ENCODE peak calls at places on chromosome 16, in nine cellular contexts. One of them, this sample, is unnamed. For H3K27me3, the result is how much of the 10 kb centered on the place peaks cover.

GRCh38 chr16:31382485-31383161 is 10.5 kb upstream of the ITGAD start:
- DNase-seq in mesendoderm: peak
- DNase-seq in Panc1: peak
- DNase-seq in upper lobe of left lung: peak
- DNase-seq in Peyer's patch: peak
- DNase-seq in SK-N-SH: peak
- DNase-seq in neural progenitor cell: peak
- DNase-seq in IMR-90: peak
- DNase-seq in tibial nerve: no peak
- DNase-seq in this sample: peak

GRCh38 chr16:27404163-27404823 is 2.3 kb downstream of the IL21R start:
- DNase-seq in mesendoderm: no peak
- DNase-seq in Panc1: no peak
- DNase-seq in upper lobe of left lung: no peak
- DNase-seq in Peyer's patch: no peak
- DNase-seq in SK-N-SH: no peak
- DNase-seq in neural progenitor cell: no peak
- DNase-seq in IMR-90: no peak
- DNase-seq in tibial nerve: no peak
- DNase-seq in this sample: peak

GRCh38 chr16:46947900-46948547 is 25.4 kb downstream of the DNAJA2 start:
- DNase-seq in mesendoderm: peak
- DNase-seq in Panc1: no peak
- DNase-seq in upper lobe of left lung: no peak
- DNase-seq in Peyer's patch: no peak
- DNase-seq in SK-N-SH: peak
- DNase-seq in neural progenitor cell: peak
- DNase-seq in IMR-90: peak
- DNase-seq in tibial nerve: no peak
- DNase-seq in this sample: no peak

GRCh38 chr16:28264656-28265055 is 27.7 kb upstream of the SBK1 start:
- DNase-seq in mesendoderm: no peak
- DNase-seq in Panc1: no peak
- DNase-seq in upper lobe of left lung: peak
- DNase-seq in Peyer's patch: no peak
- DNase-seq in SK-N-SH: no peak
- DNase-seq in neural progenitor cell: no peak
- DNase-seq in IMR-90: peak
- DNase-seq in tibial nerve: no peak
- DNase-seq in this sample: no peak

GRCh38 chr16:69761983-69762842 is at the start of gene WWP2:
- DNase-seq in mesendoderm: peak
- DNase-seq in Panc1: peak
- DNase-seq in upper lobe of left lung: peak
- DNase-seq in Peyer's patch: peak
- DNase-seq in SK-N-SH: peak
- DNase-seq in neural progenitor cell: peak
- DNase-seq in IMR-90: peak
- DNase-seq in tibial nerve: peak
- DNase-seq in this sample: peak

GRCh38 chr16:50195276-50195675 is 42.2 kb downstream of the TENT4B start:
- DNase-seq in mesendoderm: no peak
- DNase-seq in Panc1: no peak
- DNase-seq in upper lobe of left lung: no peak
- DNase-seq in Peyer's patch: no peak
- DNase-seq in SK-N-SH: no peak
- DNase-seq in neural progenitor cell: no peak
- DNase-seq in IMR-90: peak
- DNase-seq in tibial nerve: no peak
- DNase-seq in this sample: no peak

GRCh38 chr16:81765111-81765919 is 13.8 kb upstream of the PLCG2 start:
- DNase-seq in mesendoderm: no peak
- DNase-seq in Panc1: no peak
- DNase-seq in upper lobe of left lung: no peak
- DNase-seq in Peyer's patch: no peak
- DNase-seq in SK-N-SH: no peak
- DNase-seq in neural progenitor cell: no peak
- DNase-seq in IMR-90: no peak
- DNase-seq in tibial nerve: no peak
- DNase-seq in this sample: no peak

GRCh38 chr16:47887496-47887895 is 268.3 kb downstream of the ABCC12 start:
- DNase-seq in mesendoderm: peak
- DNase-seq in Panc1: no peak
- DNase-seq in upper lobe of left lung: no peak
- DNase-seq in Peyer's patch: no peak
- DNase-seq in SK-N-SH: no peak
- DNase-seq in neural progenitor cell: peak
- DNase-seq in IMR-90: peak
- DNase-seq in tibial nerve: no peak
- DNase-seq in this sample: no peak

GRCh38 chr16:85570735-85571562 is 42.2 kb upstream of the GSE1 start:
- DNase-seq in mesendoderm: no peak
- DNase-seq in Panc1: no peak
- DNase-seq in upper lobe of left lung: peak
- DNase-seq in Peyer's patch: no peak
- DNase-seq in SK-N-SH: no peak
- DNase-seq in neural progenitor cell: no peak
- DNase-seq in IMR-90: no peak
- DNase-seq in tibial nerve: no peak
- DNase-seq in this sample: peak

GRCh38 chr16:66441586-66442375 is 14.7 kb downstream of the BEAN1 start:
- DNase-seq in mesendoderm: no peak
- DNase-seq in Panc1: no peak
- DNase-seq in upper lobe of left lung: no peak
- DNase-seq in Peyer's patch: no peak
- DNase-seq in SK-N-SH: no peak
- DNase-seq in neural progenitor cell: no peak
- DNase-seq in IMR-90: peak
- DNase-seq in tibial nerve: no peak
- DNase-seq in this sample: no peak

GRCh38 chr16:77732241-77732946 is 10.1 kb downstream of the NUDT7 start:
- DNase-seq in mesendoderm: no peak
- DNase-seq in Panc1: no peak
- DNase-seq in upper lobe of left lung: no peak
- DNase-seq in Peyer's patch: no peak
- DNase-seq in SK-N-SH: no peak
- DNase-seq in neural progenitor cell: no peak
- DNase-seq in IMR-90: peak
- DNase-seq in tibial nerve: no peak
- DNase-seq in this sample: no peak

GRCh38 chr16:50467943-50468748 is 80.0 kb upstream of the NKD1 start:
- DNase-seq in mesendoderm: peak
- DNase-seq in Panc1: no peak
- DNase-seq in upper lobe of left lung: peak
- DNase-seq in Peyer's patch: no peak
- DNase-seq in SK-N-SH: peak
- DNase-seq in neural progenitor cell: peak
- DNase-seq in IMR-90: no peak
- DNase-seq in tibial nerve: no peak
- DNase-seq in this sample: peak

GRCh38 chr16:8869212-8869987 is 594 bp upstream of the CARHSP1 start:
- DNase-seq in mesendoderm: peak
- DNase-seq in Panc1: no peak
- DNase-seq in upper lobe of left lung: no peak
- DNase-seq in Peyer's patch: no peak
- DNase-seq in SK-N-SH: peak
- DNase-seq in neural progenitor cell: peak
- DNase-seq in IMR-90: no peak
- DNase-seq in tibial nerve: no peak
- DNase-seq in this sample: no peak

GRCh38 chr16:17026600-17027242 is 444.0 kb downstream of the XYLT1 start:
- DNase-seq in mesendoderm: no peak
- DNase-seq in Panc1: no peak
- DNase-seq in upper lobe of left lung: no peak
- DNase-seq in Peyer's patch: no peak
- DNase-seq in SK-N-SH: no peak
- DNase-seq in neural progenitor cell: no peak
- DNase-seq in IMR-90: no peak
- DNase-seq in tibial nerve: no peak
- DNase-seq in this sample: peak

GRCh38 chr16:51125992-51126391 is 25.1 kb downstream of the SALL1 start:
- DNase-seq in mesendoderm: peak
- DNase-seq in Panc1: no peak
- DNase-seq in upper lobe of left lung: no peak
- DNase-seq in Peyer's patch: no peak
- DNase-seq in SK-N-SH: no peak
- DNase-seq in neural progenitor cell: no peak
- DNase-seq in IMR-90: no peak
- DNase-seq in tibial nerve: no peak
- DNase-seq in this sample: no peak

GRCh38 chr16:15035163-15035729 is 20.6 kb downstream of the NTAN1 start:
- DNase-seq in mesendoderm: no peak
- DNase-seq in Panc1: no peak
- DNase-seq in upper lobe of left lung: no peak
- DNase-seq in Peyer's patch: no peak
- DNase-seq in SK-N-SH: no peak
- DNase-seq in neural progenitor cell: no peak
- DNase-seq in IMR-90: no peak
- DNase-seq in tibial nerve: no peak
- DNase-seq in this sample: no peak

GRCh38 chr16:81140930-81141780 is 45.0 kb upstream of the GCSH start:
- DNase-seq in mesendoderm: peak
- DNase-seq in Panc1: no peak
- DNase-seq in upper lobe of left lung: no peak
- DNase-seq in Peyer's patch: no peak
- DNase-seq in SK-N-SH: no peak
- DNase-seq in neural progenitor cell: peak
- DNase-seq in IMR-90: no peak
- DNase-seq in tibial nerve: no peak
- DNase-seq in this sample: no peak

GRCh38 chr16:85897384-85897783 is 1.6 kb upstream of the IRF8 start:
- DNase-seq in mesendoderm: no peak
- DNase-seq in Panc1: no peak
- DNase-seq in upper lobe of left lung: no peak
- DNase-seq in Peyer's patch: no peak
- DNase-seq in SK-N-SH: no peak
- DNase-seq in neural progenitor cell: no peak
- DNase-seq in IMR-90: no peak
- DNase-seq in tibial nerve: no peak
- DNase-seq in this sample: no peak

GRCh38 chr16:56861092-56861610 is 3.9 kb upstream of the SLC12A3 start:
- DNase-seq in mesendoderm: peak
- DNase-seq in Panc1: no peak
- DNase-seq in upper lobe of left lung: no peak
- DNase-seq in Peyer's patch: no peak
- DNase-seq in SK-N-SH: peak
- DNase-seq in neural progenitor cell: peak
- DNase-seq in IMR-90: no peak
- DNase-seq in tibial nerve: no peak
- DNase-seq in this sample: no peak

GRCh38 chr16:88064889-88065746 is 113.9 kb downstream of the BANP start:
- DNase-seq in mesendoderm: no peak
- DNase-seq in Panc1: no peak
- DNase-seq in upper lobe of left lung: no peak
- DNase-seq in Peyer's patch: no peak
- DNase-seq in SK-N-SH: no peak
- DNase-seq in neural progenitor cell: no peak
- DNase-seq in IMR-90: no peak
- DNase-seq in tibial nerve: no peak
- DNase-seq in this sample: no peak

GRCh38 chr16:73037845-73038570 is 9.9 kb downstream of the ZFHX3 start:
- DNase-seq in mesendoderm: no peak
- DNase-seq in Panc1: no peak
- DNase-seq in upper lobe of left lung: no peak
- DNase-seq in Peyer's patch: no peak
- DNase-seq in SK-N-SH: peak
- DNase-seq in neural progenitor cell: peak
- DNase-seq in IMR-90: no peak
- DNase-seq in tibial nerve: no peak
- DNase-seq in this sample: no peak
- H3K27me3 ChIP-seq in mesendoderm: under half
- H3K27me3 ChIP-seq in Panc1: under half
- H3K27me3 ChIP-seq in upper lobe of left lung: under half
- H3K27me3 ChIP-seq in Peyer's patch: under half
- H3K27me3 ChIP-seq in SK-N-SH: under half
- H3K27me3 ChIP-seq in neural progenitor cell: half or more
- H3K27me3 ChIP-seq in IMR-90: under half
- H3K27me3 ChIP-seq in tibial nerve: under half
- H3K27me3 ChIP-seq in this sample: under half

GRCh38 chr16:89081556-89081955 is 12.1 kb upstream of the ACSF3 start:
- DNase-seq in mesendoderm: no peak
- DNase-seq in Panc1: no peak
- DNase-seq in upper lobe of left lung: no peak
- DNase-seq in Peyer's patch: no peak
- DNase-seq in SK-N-SH: no peak
- DNase-seq in neural progenitor cell: no peak
- DNase-seq in IMR-90: no peak
- DNase-seq in tibial nerve: no peak
- DNase-seq in this sample: no peak
- H3K27me3 ChIP-seq in mesendoderm: under half
- H3K27me3 ChIP-seq in Panc1: under half
- H3K27me3 ChIP-seq in upper lobe of left lung: under half
- H3K27me3 ChIP-seq in Peyer's patch: under half
- H3K27me3 ChIP-seq in SK-N-SH: under half
- H3K27me3 ChIP-seq in neural progenitor cell: under half
- H3K27me3 ChIP-seq in IMR-90: under half
- H3K27me3 ChIP-seq in tibial nerve: under half
- H3K27me3 ChIP-seq in this sample: under half

DNA sequence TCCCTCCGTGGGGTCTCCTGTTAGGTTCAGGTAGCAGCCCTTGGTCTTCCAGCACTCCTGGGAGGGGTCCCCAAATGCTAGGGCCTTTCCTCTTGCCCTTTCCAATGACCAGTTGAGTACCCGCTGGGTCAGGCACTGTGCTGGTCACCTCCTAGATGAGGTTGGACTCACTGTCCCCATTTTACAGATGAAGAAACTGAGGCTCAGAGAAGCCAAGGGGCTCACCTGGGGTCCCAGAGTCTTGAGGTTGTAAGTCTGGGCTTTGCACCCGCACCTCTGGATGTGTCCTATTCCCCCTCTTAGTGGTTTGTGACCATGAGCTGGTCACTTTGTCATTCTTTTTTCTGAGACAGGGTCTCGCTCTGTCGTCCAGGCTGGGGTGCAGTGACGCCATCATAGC is 1.4 kb upstream of the CASKIN1 start:
- DNase-seq in mesendoderm: no peak
- DNase-seq in Panc1: no peak
- DNase-seq in upper lobe of left lung: no peak
- DNase-seq in Peyer's patch: no peak
- DNase-seq in SK-N-SH: no peak
- DNase-seq in neural progenitor cell: no peak
- DNase-seq in IMR-90: no peak
- DNase-seq in tibial nerve: no peak
- DNase-seq in this sample: no peak
- H3K27me3 ChIP-seq in mesendoderm: under half
- H3K27me3 ChIP-seq in Panc1: under half
- H3K27me3 ChIP-seq in upper lobe of left lung: under half
- H3K27me3 ChIP-seq in Peyer's patch: under half
- H3K27me3 ChIP-seq in SK-N-SH: under half
- H3K27me3 ChIP-seq in neural progenitor cell: half or more
- H3K27me3 ChIP-seq in IMR-90: half or more
- H3K27me3 ChIP-seq in tibial nerve: under half
- H3K27me3 ChIP-seq in this sample: under half

DNA sequence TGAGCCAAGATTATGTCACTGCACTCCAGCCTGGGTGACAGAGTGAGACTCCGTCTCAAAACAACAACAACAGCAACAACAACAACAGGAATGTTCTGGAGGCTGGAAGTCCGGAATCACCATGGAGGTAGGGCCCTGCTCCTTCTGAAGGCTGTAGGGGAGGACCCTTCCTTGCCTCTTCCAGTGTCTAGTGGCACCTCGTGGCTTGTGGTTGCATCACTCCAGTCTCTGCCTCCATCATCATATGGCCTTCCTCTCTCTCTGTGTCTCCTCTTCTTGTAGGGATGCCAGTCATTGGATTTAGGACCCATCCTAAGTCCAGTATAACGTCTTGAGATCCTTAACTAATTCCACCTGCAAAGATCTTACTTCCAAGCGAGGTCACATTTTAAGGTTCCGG is 14.0 kb downstream of the NAGPA start:
- DNase-seq in mesendoderm: no peak
- DNase-seq in Panc1: no peak
- DNase-seq in upper lobe of left lung: no peak
- DNase-seq in Peyer's patch: no peak
- DNase-seq in SK-N-SH: no peak
- DNase-seq in neural progenitor cell: no peak
- DNase-seq in IMR-90: no peak
- DNase-seq in tibial nerve: no peak
- DNase-seq in this sample: no peak
- H3K27me3 ChIP-seq in mesendoderm: under half
- H3K27me3 ChIP-seq in Panc1: under half
- H3K27me3 ChIP-seq in upper lobe of left lung: under half
- H3K27me3 ChIP-seq in Peyer's patch: under half
- H3K27me3 ChIP-seq in SK-N-SH: under half
- H3K27me3 ChIP-seq in neural progenitor cell: under half
- H3K27me3 ChIP-seq in IMR-90: under half
- H3K27me3 ChIP-seq in tibial nerve: under half
- H3K27me3 ChIP-seq in this sample: under half

This sample was measured in CD8-positive, alpha-beta memory T cell.